ENCODE peak calls at places on chromosomes 5 and 9, in seven cellular contexts. One of them, this sample, is unnamed.

GRCh38 chr9:134036130-134036529 is 10.8 kb downstream of the BRD3OS start:
- DNase-seq in neural progenitor cell: no peak
- DNase-seq in SK-N-SH: no peak
- DNase-seq in hepatocyte: no peak
- DNase-seq in GM23248: no peak
- DNase-seq in GM23338: no peak
- DNase-seq in MM.1S: no peak
- DNase-seq in this sample: no peak

GRCh38 chr5:161719157-161719556 is 33.6 kb downstream of the GABRA6 start:
- DNase-seq in GM23248: no peak
- DNase-seq in SK-N-SH: no peak
- DNase-seq in MM.1S: no peak
- DNase-seq in GM23338: no peak
- DNase-seq in neural progenitor cell: no peak
- DNase-seq in hepatocyte: no peak
- DNase-seq in this sample: no peak

GRCh38 chr5:125115180-125115495 is 368.7 kb upstream of the ZNF608 start:
- DNase-seq in MM.1S: no peak
- DNase-seq in GM23248: no peak
- DNase-seq in neural progenitor cell: no peak
- DNase-seq in hepatocyte: no peak
- DNase-seq in GM23338: no peak
- DNase-seq in SK-N-SH: no peak
- DNase-seq in this sample: no peak

GRCh38 chr5:41219655-41220269 is 6.4 kb upstream of the C6 start:
- DNase-seq in neural progenitor cell: no peak
- DNase-seq in GM23338: no peak
- DNase-seq in MM.1S: no peak
- DNase-seq in GM23248: no peak
- DNase-seq in SK-N-SH: no peak
- DNase-seq in hepatocyte: no peak
- DNase-seq in this sample: no peak

GRCh38 chr5:138439537-138440225 is 824 bp downstream of the REEP2 start:
- DNase-seq in hepatocyte: peak
- DNase-seq in GM23338: peak
- DNase-seq in MM.1S: no peak
- DNase-seq in neural progenitor cell: peak
- DNase-seq in GM23248: no peak
- DNase-seq in SK-N-SH: peak
- DNase-seq in this sample: no peak

GRCh38 chr5:135944967-135945560 is 9.7 kb downstream of the LECT2 start:
- DNase-seq in GM23338: peak
- DNase-seq in neural progenitor cell: peak
- DNase-seq in hepatocyte: peak
- DNase-seq in MM.1S: peak
- DNase-seq in SK-N-SH: peak
- DNase-seq in GM23248: peak
- DNase-seq in this sample: peak

GRCh38 chr9:116555102-116555501 is 132.0 kb upstream of the TRIM32 start:
- DNase-seq in GM23338: no peak
- DNase-seq in GM23248: no peak
- DNase-seq in MM.1S: no peak
- DNase-seq in hepatocyte: no peak
- DNase-seq in neural progenitor cell: no peak
- DNase-seq in SK-N-SH: no peak
- DNase-seq in this sample: no peak

GRCh38 chr9:6415266-6415665 is 2.3 kb downstream of the UHRF2 start:
- DNase-seq in SK-N-SH: peak
- DNase-seq in GM23248: peak
- DNase-seq in MM.1S: no peak
- DNase-seq in GM23338: no peak
- DNase-seq in neural progenitor cell: no peak
- DNase-seq in hepatocyte: no peak
- DNase-seq in this sample: no peak

GRCh38 chr5:119398713-119399492 is 43.1 kb downstream of the TNFAIP8 start:
- DNase-seq in MM.1S: no peak
- DNase-seq in GM23248: peak
- DNase-seq in SK-N-SH: no peak
- DNase-seq in neural progenitor cell: no peak
- DNase-seq in hepatocyte: no peak
- DNase-seq in GM23338: no peak
- DNase-seq in this sample: no peak

GRCh38 chr5:103487822-103488493 is 74.6 kb downstream of the NUDT12 start:
- DNase-seq in GM23248: no peak
- DNase-seq in MM.1S: peak
- DNase-seq in neural progenitor cell: no peak
- DNase-seq in SK-N-SH: no peak
- DNase-seq in GM23338: no peak
- DNase-seq in hepatocyte: no peak
- DNase-seq in this sample: no peak

GRCh38 chr9:115220339-115221009 is 102.5 kb upstream of the TNC start:
- DNase-seq in GM23248: no peak
- DNase-seq in neural progenitor cell: peak
- DNase-seq in hepatocyte: no peak
- DNase-seq in MM.1S: no peak
- DNase-seq in GM23338: no peak
- DNase-seq in SK-N-SH: no peak
- DNase-seq in this sample: no peak

GRCh38 chr9:120716483-120716882 is 2.2 kb upstream of the MEGF9 start:
- DNase-seq in MM.1S: no peak
- DNase-seq in neural progenitor cell: no peak
- DNase-seq in GM23248: no peak
- DNase-seq in hepatocyte: no peak
- DNase-seq in GM23338: no peak
- DNase-seq in SK-N-SH: no peak
- DNase-seq in this sample: no peak

GRCh38 chr5:23260621-23261020 is 246.8 kb upstream of the PRDM9 start:
- DNase-seq in GM23338: no peak
- DNase-seq in GM23248: no peak
- DNase-seq in SK-N-SH: no peak
- DNase-seq in MM.1S: no peak
- DNase-seq in hepatocyte: no peak
- DNase-seq in neural progenitor cell: no peak
- DNase-seq in this sample: no peak

DNA sequence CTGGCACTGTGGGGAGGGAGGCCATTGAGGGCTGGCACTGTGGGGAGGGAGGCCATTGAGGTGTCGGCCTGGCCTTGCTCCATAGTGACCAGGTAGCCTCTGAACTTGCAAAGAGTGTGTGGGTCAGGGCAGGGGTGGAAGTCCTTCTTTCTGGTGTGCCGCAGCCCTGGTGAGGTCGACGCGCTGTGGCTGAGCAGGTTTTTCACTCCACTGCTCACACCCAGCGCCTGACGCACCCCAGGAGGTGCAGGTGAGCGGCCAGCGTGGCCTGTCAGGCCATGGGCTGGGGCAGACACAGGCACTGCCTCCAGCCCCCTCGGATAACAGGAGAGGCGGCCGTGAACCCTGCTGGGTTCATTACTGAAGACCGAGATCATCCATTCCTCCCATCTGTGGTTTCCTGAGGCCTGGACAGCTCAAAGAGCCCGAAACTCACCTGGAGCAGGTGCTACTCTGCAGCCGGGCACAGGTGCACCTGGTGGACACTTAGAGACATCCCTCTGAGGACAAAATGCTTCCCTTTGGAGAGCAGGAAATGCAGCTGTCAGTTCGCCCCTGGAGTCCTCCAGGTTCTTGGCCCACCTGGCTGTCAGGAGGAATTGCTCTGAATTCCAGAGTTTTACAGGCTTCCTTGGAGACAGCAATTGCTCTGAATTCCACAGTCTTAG is 32.4 kb downstream of the LHX3 start:
- DNase-seq in SK-N-SH: no peak
- DNase-seq in hepatocyte: no peak
- DNase-seq in GM23248: no peak
- DNase-seq in neural progenitor cell: no peak
- DNase-seq in MM.1S: no peak
- DNase-seq in GM23338: peak
- DNase-seq in this sample: no peak
- TF ChIP-seq EZH2phosphoT487 in SK-N-SH: no peak
- TF ChIP-seq EZH2phosphoT487 in hepatocyte: no peak
- TF ChIP-seq EZH2phosphoT487 in GM23248: no peak
- TF ChIP-seq EZH2phosphoT487 in neural progenitor cell: no peak
- TF ChIP-seq EZH2phosphoT487 in MM.1S: no peak
- TF ChIP-seq EZH2phosphoT487 in GM23338: no peak
- TF ChIP-seq EZH2phosphoT487 in this sample: no peak

GRCh38 chr5:16737620-16738364 is 121.0 kb upstream of the RETREG1 start:
- DNase-seq in neural progenitor cell: peak
- DNase-seq in GM23338: peak
- DNase-seq in MM.1S: no peak
- DNase-seq in GM23248: no peak
- DNase-seq in SK-N-SH: no peak
- DNase-seq in hepatocyte: peak
- DNase-seq in this sample: no peak
- H3K4me3 ChIP-seq in neural progenitor cell: peak
- H3K4me3 ChIP-seq in GM23338: peak
- H3K4me3 ChIP-seq in MM.1S: no peak
- H3K4me3 ChIP-seq in GM23248: no peak
- H3K4me3 ChIP-seq in SK-N-SH: no peak
- H3K4me3 ChIP-seq in hepatocyte: peak
- H3K4me3 ChIP-seq in this sample: no peak

DNA sequence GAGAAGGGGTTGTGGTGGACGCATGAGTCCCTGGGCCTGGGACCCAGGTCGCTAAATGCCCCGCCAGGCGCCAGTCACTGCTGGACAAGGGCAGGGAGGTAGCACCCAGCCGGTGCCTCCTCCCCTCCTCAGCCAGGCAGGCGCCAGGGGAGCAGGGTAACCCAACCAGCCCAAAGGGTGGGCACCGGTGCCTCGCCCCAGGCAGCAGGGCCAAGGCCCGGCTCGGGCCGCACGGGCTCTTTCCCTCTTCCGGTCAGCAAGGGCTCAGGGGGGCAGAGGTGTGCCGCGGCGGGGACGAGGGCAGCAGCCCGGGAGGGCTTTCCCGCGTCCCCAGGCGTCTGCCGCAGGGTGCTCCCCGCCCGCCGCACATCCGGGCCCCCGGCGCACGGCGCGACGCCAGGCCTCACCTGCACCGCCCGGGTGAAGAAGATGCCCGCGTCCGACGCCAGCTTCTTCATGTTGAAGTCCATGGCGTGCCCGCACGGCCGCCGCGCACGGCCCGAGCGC is 393 bp downstream of the SH3GLB2 start:
- DNase-seq in SK-N-SH: no peak
- DNase-seq in neural progenitor cell: no peak
- DNase-seq in MM.1S: peak
- DNase-seq in GM23338: peak
- DNase-seq in hepatocyte: no peak
- DNase-seq in GM23248: no peak
- DNase-seq in this sample: peak
- H3K27ac ChIP-seq in SK-N-SH: no peak
- H3K27ac ChIP-seq in neural progenitor cell: no peak
- H3K27ac ChIP-seq in MM.1S: peak
- H3K27ac ChIP-seq in GM23338: no peak
- H3K27ac ChIP-seq in hepatocyte: peak
- H3K27ac ChIP-seq in GM23248: no peak
- H3K27ac ChIP-seq in this sample: no peak

GRCh38 chr9:37369671-37370070 is 52.8 kb upstream of the GRHPR start:
- DNase-seq in GM23248: no peak
- DNase-seq in GM23338: no peak
- DNase-seq in hepatocyte: no peak
- DNase-seq in neural progenitor cell: no peak
- DNase-seq in MM.1S: no peak
- DNase-seq in SK-N-SH: no peak
- DNase-seq in this sample: no peak

GRCh38 chr9:37363124-37363523 is 59.4 kb upstream of the GRHPR start:
- DNase-seq in hepatocyte: no peak
- DNase-seq in SK-N-SH: no peak
- DNase-seq in neural progenitor cell: no peak
- DNase-seq in MM.1S: no peak
- DNase-seq in GM23248: no peak
- DNase-seq in GM23338: no peak
- DNase-seq in this sample: no peak

GRCh38 chr9:37364136-37364535 is 58.4 kb upstream of the GRHPR start:
- DNase-seq in GM23338: no peak
- DNase-seq in hepatocyte: no peak
- DNase-seq in SK-N-SH: no peak
- DNase-seq in neural progenitor cell: no peak
- DNase-seq in MM.1S: no peak
- DNase-seq in GM23248: no peak
- DNase-seq in this sample: no peak

GRCh38 chr9:37362430-37362829 is 60.1 kb upstream of the GRHPR start:
- DNase-seq in hepatocyte: no peak
- DNase-seq in neural progenitor cell: no peak
- DNase-seq in SK-N-SH: no peak
- DNase-seq in MM.1S: no peak
- DNase-seq in GM23338: no peak
- DNase-seq in GM23248: no peak
- DNase-seq in this sample: no peak

DNA sequence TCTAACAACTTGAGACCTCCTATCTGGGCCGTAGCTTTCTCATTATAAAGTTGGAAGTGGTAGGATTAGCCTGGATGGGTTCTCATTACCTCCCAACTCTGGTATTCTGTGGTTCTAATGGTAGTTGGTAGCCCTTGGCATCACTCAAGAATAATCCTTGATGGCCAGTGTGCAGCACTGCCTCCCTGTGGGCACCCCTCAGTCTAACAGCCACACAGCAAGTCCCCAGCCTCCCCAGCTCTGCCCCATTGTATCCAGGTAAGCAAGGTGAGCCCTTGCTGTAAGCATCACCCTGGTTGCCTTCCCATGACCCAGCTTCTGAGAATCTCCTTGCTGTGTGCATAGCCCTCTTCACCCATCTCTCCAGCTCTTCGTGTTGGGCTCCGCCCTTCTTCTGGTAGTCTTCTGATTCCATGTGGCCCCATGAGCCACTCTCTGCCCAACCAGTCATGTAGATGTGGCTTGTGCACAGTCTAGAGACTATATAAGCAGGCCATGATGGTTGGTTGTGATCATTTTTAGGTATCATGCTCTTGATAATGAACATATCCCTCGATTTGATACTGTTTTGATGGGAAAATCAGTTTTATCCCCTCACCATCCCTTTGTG is 57.6 kb upstream of the GRHPR start:
- DNase-seq in MM.1S: no peak
- DNase-seq in neural progenitor cell: no peak
- DNase-seq in GM23338: peak
- DNase-seq in GM23248: peak
- DNase-seq in SK-N-SH: no peak
- DNase-seq in hepatocyte: no peak
- DNase-seq in this sample: peak
- TF ChIP-seq EZH2phosphoT487 in MM.1S: no peak
- TF ChIP-seq EZH2phosphoT487 in neural progenitor cell: no peak
- TF ChIP-seq EZH2phosphoT487 in GM23338: no peak
- TF ChIP-seq EZH2phosphoT487 in GM23248: no peak
- TF ChIP-seq EZH2phosphoT487 in SK-N-SH: no peak
- TF ChIP-seq EZH2phosphoT487 in hepatocyte: no peak
- TF ChIP-seq EZH2phosphoT487 in this sample: no peak

This sample was measured in PC-3.